ENCODE peak calls at places on chromosomes 1 and 21, in six cellular contexts. One of them, this sample, is unnamed.

GRCh38 chr1:82454431-82454830 is 653.7 kb downstream of the ADGRL2 start:
- DNase-seq in mesendoderm: no peak
- DNase-seq in prostate gland: no peak
- DNase-seq in transverse colon: no peak
- DNase-seq in tibial nerve: no peak
- DNase-seq in neuronal stem cell: no peak
- DNase-seq in this sample: no peak

GRCh38 chr1:27592600-27593340 is 11.2 kb downstream of the AHDC1 start:
- DNase-seq in mesendoderm: peak; percentile 90
- DNase-seq in prostate gland: no peak
- DNase-seq in transverse colon: no peak
- DNase-seq in tibial nerve: no peak
- DNase-seq in neuronal stem cell: no peak
- DNase-seq in this sample: no peak

GRCh38 chr21:16713331-16714114 is 799.3 kb upstream of the CXADR start:
- DNase-seq in mesendoderm: no peak
- DNase-seq in prostate gland: no peak
- DNase-seq in transverse colon: no peak
- DNase-seq in tibial nerve: no peak
- DNase-seq in neuronal stem cell: no peak
- DNase-seq in this sample: no peak

GRCh38 chr1:8908388-8909151 is 30.1 kb upstream of the ENO1 start:
- DNase-seq in mesendoderm: peak; percentile 80
- DNase-seq in prostate gland: no peak
- DNase-seq in transverse colon: no peak
- DNase-seq in tibial nerve: no peak
- DNase-seq in neuronal stem cell: no peak
- DNase-seq in this sample: no peak

GRCh38 chr1:221855156-221855555 is 113.3 kb upstream of the DUSP10 start:
- DNase-seq in mesendoderm: no peak
- DNase-seq in prostate gland: no peak
- DNase-seq in transverse colon: no peak
- DNase-seq in tibial nerve: no peak
- DNase-seq in neuronal stem cell: no peak
- DNase-seq in this sample: no peak

GRCh38 chr1:15719721-15720120 is 16.3 kb upstream of the SLC25A34 start:
- DNase-seq in mesendoderm: peak; percentile 31
- DNase-seq in prostate gland: no peak
- DNase-seq in transverse colon: no peak
- DNase-seq in tibial nerve: no peak
- DNase-seq in neuronal stem cell: no peak
- DNase-seq in this sample: no peak

GRCh38 chr1:226588484-226588883 is 39.9 kb downstream of the STUM start:
- DNase-seq in mesendoderm: no peak
- DNase-seq in prostate gland: no peak
- DNase-seq in transverse colon: no peak
- DNase-seq in tibial nerve: no peak
- DNase-seq in neuronal stem cell: no peak
- DNase-seq in this sample: no peak

GRCh38 chr21:41428847-41429246 is 2.8 kb downstream of the MX1 start:
- DNase-seq in mesendoderm: no peak
- DNase-seq in prostate gland: no peak
- DNase-seq in transverse colon: no peak
- DNase-seq in tibial nerve: no peak
- DNase-seq in neuronal stem cell: no peak
- DNase-seq in this sample: no peak

GRCh38 chr1:94142583-94142982 is 21.6 kb upstream of the ABCA4 start:
- DNase-seq in mesendoderm: no peak
- DNase-seq in prostate gland: no peak
- DNase-seq in transverse colon: no peak
- DNase-seq in tibial nerve: no peak
- DNase-seq in neuronal stem cell: no peak
- DNase-seq in this sample: no peak

GRCh38 chr1:89802841-89803240 is 18.0 kb upstream of the LRRC8D start:
- DNase-seq in mesendoderm: no peak
- DNase-seq in prostate gland: no peak
- DNase-seq in transverse colon: no peak
- DNase-seq in tibial nerve: no peak
- DNase-seq in neuronal stem cell: no peak
- DNase-seq in this sample: no peak

GRCh38 chr1:169557131-169557530 is 29.1 kb downstream of the F5 start:
- DNase-seq in mesendoderm: no peak
- DNase-seq in prostate gland: no peak
- DNase-seq in transverse colon: no peak
- DNase-seq in tibial nerve: no peak
- DNase-seq in neuronal stem cell: no peak
- DNase-seq in this sample: no peak

GRCh38 chr1:68565923-68566322 is 69.0 kb upstream of the DEPDC1 start:
- DNase-seq in mesendoderm: peak; percentile 70
- DNase-seq in prostate gland: no peak
- DNase-seq in transverse colon: no peak
- DNase-seq in tibial nerve: no peak
- DNase-seq in neuronal stem cell: no peak
- DNase-seq in this sample: no peak

GRCh38 chr1:76300556-76300955 is 226.0 kb downstream of the ST6GALNAC3 start:
- DNase-seq in mesendoderm: no peak
- DNase-seq in prostate gland: no peak
- DNase-seq in transverse colon: no peak
- DNase-seq in tibial nerve: no peak
- DNase-seq in neuronal stem cell: no peak
- DNase-seq in this sample: no peak

GRCh38 chr1:41823453-41823852 is 95.3 kb downstream of the HIVEP3 start:
- DNase-seq in mesendoderm: peak; percentile 95
- DNase-seq in prostate gland: no peak
- DNase-seq in transverse colon: no peak
- DNase-seq in tibial nerve: no peak
- DNase-seq in neuronal stem cell: peak; percentile 86
- DNase-seq in this sample: no peak

GRCh38 chr1:220528679-220529529 is 968 bp downstream of the MARK1 start:
- DNase-seq in mesendoderm: peak; percentile 63
- DNase-seq in prostate gland: peak; percentile 12
- DNase-seq in transverse colon: peak; percentile 9
- DNase-seq in tibial nerve: no peak
- DNase-seq in neuronal stem cell: peak; percentile 50
- DNase-seq in this sample: no peak

GRCh38 chr21:25420831-25421230 is 186.4 kb downstream of the MRPL39 start:
- DNase-seq in mesendoderm: no peak
- DNase-seq in prostate gland: no peak
- DNase-seq in transverse colon: no peak
- DNase-seq in tibial nerve: no peak
- DNase-seq in neuronal stem cell: no peak
- DNase-seq in this sample: no peak

GRCh38 chr1:89276690-89277089 is 4.0 kb upstream of the GBP5 start:
- DNase-seq in mesendoderm: peak; percentile 15
- DNase-seq in prostate gland: no peak
- DNase-seq in transverse colon: no peak
- DNase-seq in tibial nerve: no peak
- DNase-seq in neuronal stem cell: no peak
- DNase-seq in this sample: no peak

GRCh38 chr1:20381045-20381641 is 90.5 kb downstream of the VWA5B1 start:
- DNase-seq in mesendoderm: no peak
- DNase-seq in prostate gland: no peak
- DNase-seq in transverse colon: no peak
- DNase-seq in tibial nerve: no peak
- DNase-seq in neuronal stem cell: no peak
- DNase-seq in this sample: no peak

GRCh38 chr1:113118266-113118665 is 45.3 kb downstream of the LRIG2 start:
- DNase-seq in mesendoderm: no peak
- DNase-seq in prostate gland: no peak
- DNase-seq in transverse colon: no peak
- DNase-seq in tibial nerve: no peak
- DNase-seq in neuronal stem cell: no peak
- DNase-seq in this sample: no peak

GRCh38 chr1:156006666-156007376 is 13.9 kb downstream of the SSR2 start:
- DNase-seq in mesendoderm: no peak
- DNase-seq in prostate gland: no peak
- DNase-seq in transverse colon: no peak
- DNase-seq in tibial nerve: no peak
- DNase-seq in neuronal stem cell: no peak
- DNase-seq in this sample: no peak

GRCh38 chr1:115976062-115976899 is at the start of gene SLC22A15:
- DNase-seq in mesendoderm: peak; percentile 84
- DNase-seq in prostate gland: peak; percentile 31
- DNase-seq in transverse colon: peak; percentile 70
- DNase-seq in tibial nerve: peak; percentile 19
- DNase-seq in neuronal stem cell: peak; percentile 31
- DNase-seq in this sample: no peak

GRCh38 chr1:37001697-37002096 is 32.6 kb downstream of the GRIK3 start:
- DNase-seq in mesendoderm: peak; percentile 11
- DNase-seq in prostate gland: no peak
- DNase-seq in transverse colon: no peak
- DNase-seq in tibial nerve: no peak
- DNase-seq in neuronal stem cell: no peak
- DNase-seq in this sample: no peak

GRCh38 chr1:151054971-151055547 is 4.4 kb downstream of the CDC42SE1 start:
- DNase-seq in mesendoderm: no peak
- DNase-seq in prostate gland: no peak
- DNase-seq in transverse colon: no peak
- DNase-seq in tibial nerve: no peak
- DNase-seq in neuronal stem cell: no peak
- DNase-seq in this sample: no peak

GRCh38 chr1:207078578-207079132 is 10.0 kb upstream of the C4BPB start:
- DNase-seq in mesendoderm: no peak
- DNase-seq in prostate gland: no peak
- DNase-seq in transverse colon: no peak
- DNase-seq in tibial nerve: no peak
- DNase-seq in neuronal stem cell: no peak
- DNase-seq in this sample: no peak

GRCh38 chr1:34927316-34927715 is 2.1 kb downstream of the DLGAP3 start:
- DNase-seq in mesendoderm: no peak
- DNase-seq in prostate gland: no peak
- DNase-seq in transverse colon: no peak
- DNase-seq in tibial nerve: no peak
- DNase-seq in neuronal stem cell: no peak
- DNase-seq in this sample: no peak

GRCh38 chr1:94240822-94241221 is 3.4 kb upstream of the ARHGAP29 start:
- DNase-seq in mesendoderm: peak; percentile 63
- DNase-seq in prostate gland: no peak
- DNase-seq in transverse colon: no peak
- DNase-seq in tibial nerve: no peak
- DNase-seq in neuronal stem cell: peak; percentile 31
- DNase-seq in this sample: no peak

GRCh38 chr1:157993179-157994080 is at the start of gene KIRREL1:
- DNase-seq in mesendoderm: peak; percentile 82
- DNase-seq in prostate gland: peak; percentile 44
- DNase-seq in transverse colon: peak; percentile 50
- DNase-seq in tibial nerve: peak; percentile 52
- DNase-seq in neuronal stem cell: no peak
- DNase-seq in this sample: no peak

GRCh38 chr1:13893456-13893855 is 193.5 kb downstream of the PRDM2 start:
- DNase-seq in mesendoderm: no peak
- DNase-seq in prostate gland: no peak
- DNase-seq in transverse colon: peak; percentile 19
- DNase-seq in tibial nerve: no peak
- DNase-seq in neuronal stem cell: no peak
- DNase-seq in this sample: no peak
- H3K4me3 ChIP-seq in mesendoderm: no peak overlapping the region
- H3K4me3 ChIP-seq in prostate gland: peak overlapping the region; percentile 47
- H3K4me3 ChIP-seq in transverse colon: peak overlapping the region; percentile 50
- H3K4me3 ChIP-seq in tibial nerve: peak overlapping the region; percentile 28
- H3K4me3 ChIP-seq in neuronal stem cell: no peak overlapping the region
- H3K4me3 ChIP-seq in this sample: no peak overlapping the region

DNA sequence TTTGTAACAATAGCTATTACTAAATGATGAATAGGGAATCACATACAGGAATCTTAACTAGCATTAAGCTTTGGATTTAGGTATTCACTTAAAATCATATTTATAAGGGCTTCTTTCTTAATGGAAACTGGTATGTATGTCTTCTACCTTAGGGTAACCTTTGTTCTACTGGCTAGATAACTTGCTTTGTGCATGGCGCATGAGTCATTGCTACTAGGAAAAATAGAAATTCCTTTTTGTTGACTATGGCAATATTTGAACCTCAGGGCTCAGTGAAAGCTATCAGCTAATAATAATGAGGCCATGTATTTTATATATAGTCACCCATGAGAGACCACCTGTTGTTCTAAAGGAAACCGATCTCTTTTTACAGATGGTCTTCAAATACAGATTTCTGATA is 72.5 kb downstream of the RPS6KC1 start:
- DNase-seq in mesendoderm: no peak
- DNase-seq in prostate gland: no peak
- DNase-seq in transverse colon: no peak
- DNase-seq in tibial nerve: no peak
- DNase-seq in neuronal stem cell: no peak
- DNase-seq in this sample: peak; percentile 41
- H3K4me3 ChIP-seq in mesendoderm: no peak overlapping the region
- H3K4me3 ChIP-seq in prostate gland: no peak overlapping the region
- H3K4me3 ChIP-seq in transverse colon: no peak overlapping the region
- H3K4me3 ChIP-seq in tibial nerve: no peak overlapping the region
- H3K4me3 ChIP-seq in neuronal stem cell: no peak overlapping the region
- H3K4me3 ChIP-seq in this sample: no peak overlapping the region

GRCh38 chr1:23553896-23554480 is 5.3 kb downstream of the ID3 start:
- DNase-seq in mesendoderm: no peak
- DNase-seq in prostate gland: no peak
- DNase-seq in transverse colon: no peak
- DNase-seq in tibial nerve: no peak
- DNase-seq in neuronal stem cell: no peak
- DNase-seq in this sample: no peak

GRCh38 chr1:23548704-23549143 is 10.6 kb downstream of the ID3 start:
- DNase-seq in mesendoderm: no peak
- DNase-seq in prostate gland: no peak
- DNase-seq in transverse colon: peak; percentile 37
- DNase-seq in tibial nerve: no peak
- DNase-seq in neuronal stem cell: no peak
- DNase-seq in this sample: no peak

GRCh38 chr1:23554481-23555224 is 4.6 kb downstream of the ID3 start:
- DNase-seq in mesendoderm: peak; percentile 96
- DNase-seq in prostate gland: peak; percentile 85
- DNase-seq in transverse colon: peak; percentile 90
- DNase-seq in tibial nerve: peak; percentile 69
- DNase-seq in neuronal stem cell: peak; percentile 85
- DNase-seq in this sample: no peak

GRCh38 chr1:23553206-23553895 is 6.0 kb downstream of the ID3 start:
- DNase-seq in mesendoderm: no peak
- DNase-seq in prostate gland: no peak
- DNase-seq in transverse colon: no peak
- DNase-seq in tibial nerve: no peak
- DNase-seq in neuronal stem cell: no peak
- DNase-seq in this sample: no peak

GRCh38 chr1:23551849-23552248 is 7.5 kb downstream of the ID3 start:
- DNase-seq in mesendoderm: no peak
- DNase-seq in prostate gland: no peak
- DNase-seq in transverse colon: no peak
- DNase-seq in tibial nerve: no peak
- DNase-seq in neuronal stem cell: no peak
- DNase-seq in this sample: no peak
- H3K4me3 ChIP-seq in mesendoderm: no peak overlapping the region
- H3K4me3 ChIP-seq in prostate gland: no peak overlapping the region
- H3K4me3 ChIP-seq in transverse colon: no peak overlapping the region
- H3K4me3 ChIP-seq in tibial nerve: no peak overlapping the region
- H3K4me3 ChIP-seq in neuronal stem cell: no peak overlapping the region
- H3K4me3 ChIP-seq in this sample: no peak overlapping the region

DNA sequence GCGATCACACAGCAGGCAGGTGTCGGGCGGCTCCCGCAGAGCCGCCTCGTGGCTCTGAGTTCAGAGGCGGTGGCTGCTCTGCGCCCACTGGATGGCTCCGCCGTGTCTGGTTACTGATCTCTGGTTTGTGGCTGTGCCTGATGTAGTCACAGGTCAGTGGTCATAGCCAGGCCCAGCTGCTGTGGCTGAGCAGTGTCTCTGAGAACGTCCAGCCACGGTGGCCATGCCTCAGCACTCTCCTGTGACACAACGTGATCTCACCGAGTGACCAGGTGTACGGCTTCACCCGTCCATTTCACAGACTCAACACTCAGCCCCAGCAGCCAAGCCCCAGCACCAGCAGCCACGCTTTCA is 61.2 kb downstream of the KCNN3 start:
- DNase-seq in mesendoderm: no peak
- DNase-seq in prostate gland: no peak
- DNase-seq in transverse colon: peak; percentile 33
- DNase-seq in tibial nerve: no peak
- DNase-seq in neuronal stem cell: no peak
- DNase-seq in this sample: peak; percentile 25
- H3K4me3 ChIP-seq in mesendoderm: no peak overlapping the region
- H3K4me3 ChIP-seq in prostate gland: no peak overlapping the region
- H3K4me3 ChIP-seq in transverse colon: no peak overlapping the region
- H3K4me3 ChIP-seq in tibial nerve: no peak overlapping the region
- H3K4me3 ChIP-seq in neuronal stem cell: no peak overlapping the region
- H3K4me3 ChIP-seq in this sample: no peak overlapping the region